ENCODE peak calls at places on chromosomes 12 and 14, in seven cellular contexts. S is effector CD4-positive, alpha-beta T cell; K is fibroblast of lung; M is NCI-H748 treated with DMSO at 0.1 percent for 48 hours; U is non-pigmented ciliary epithelial cell; O is MCF 10A; F is cardiac muscle cell. P is an unnamed sample.

GRCh38 chr14:67251573-67252226 is 10.5 kb downstream of the PALS1 start:
- DNase-seq in S (no peak), K (peak), M (no peak), U (no peak), O (no peak), F (peak), P (no peak)

GRCh38 chr14:104819361-104819771 is 18.5 kb downstream of the ZBTB42 start:
- DNase-seq in S (no peak), K (no peak), M (no peak), U (no peak), O (no peak), F (no peak), P (no peak)

GRCh38 chr14:65184032-65184764 is 81.9 kb upstream of the MAX start:
- DNase-seq in S (no peak), K (peak), M (no peak), U (no peak), O (no peak), F (no peak), P (peak)

GRCh38 chr12:93050026-93050747 is 121.1 kb upstream of the EEA1 start:
- DNase-seq in S (no peak), K (peak), M (no peak), U (no peak), O (peak), F (peak), P (peak)

GRCh38 chr14:38578278-38578681 is 322.4 kb upstream of the CLEC14A start:
- DNase-seq in S (no peak), K (peak), M (no peak), U (no peak), O (peak), F (peak), P (no peak)

GRCh38 chr14:75418779-75419768 is 8.7 kb upstream of the JDP2 start:
- DNase-seq in S (no peak), K (no peak), M (no peak), U (no peak), O (peak), F (peak), P (peak)

GRCh38 chr12:113083863-113084430 is 27.4 kb downstream of the DTX1 start:
- DNase-seq in S (no peak), K (no peak), M (no peak), U (no peak), O (no peak), F (no peak), P (no peak)

GRCh38 chr12:6425588-6426531 is 18.9 kb upstream of the CD27 start:
- DNase-seq in S (no peak), K (no peak), M (no peak), U (no peak), O (no peak), F (no peak), P (no peak)

GRCh38 chr12:51686727-51687126 is 95.7 kb downstream of the SCN8A start:
- DNase-seq in S (no peak), K (peak), M (no peak), U (no peak), O (no peak), F (peak), P (no peak)

GRCh38 chr12:32698285-32698684 is 19.2 kb downstream of the DNM1L start:
- DNase-seq in S (no peak), K (no peak), M (peak), U (no peak), O (no peak), F (no peak), P (no peak)

GRCh38 chr12:122265433-122265832 is 861 bp downstream of the VPS33A start:
- DNase-seq in S (no peak), K (no peak), M (no peak), U (no peak), O (peak), F (no peak), P (no peak)

GRCh38 chr14:90300649-90301048 is 31.1 kb downstream of the NRDE2 start:
- DNase-seq in S (no peak), K (no peak), M (no peak), U (no peak), O (no peak), F (peak), P (no peak)

GRCh38 chr14:89953602-89954001 is 928 bp downstream of the EFCAB11 start:
- DNase-seq in S (no peak), K (no peak), M (no peak), U (no peak), O (no peak), F (no peak), P (no peak)

GRCh38 chr12:46406352-46407027 is 33.9 kb upstream of the SLC38A2 start:
- DNase-seq in S (no peak), K (peak), M (no peak), U (no peak), O (no peak), F (peak), P (no peak)

GRCh38 chr14:21185506-21185905 is 29.6 kb upstream of the OR5AU1 start:
- DNase-seq in S (no peak), K (no peak), M (no peak), U (no peak), O (no peak), F (peak), P (no peak)